ENCODE peak calls at places on chromosomes 11 and 22, in four cellular contexts. P, R, H and V are unnamed samples.

GRCh38 chr11:135033545-135033944 is 621.5 kb upstream of the B3GAT1 start:
- DNase-seq in P (no peak), R (no peak), H (no peak), V (no peak)

GRCh38 chr11:15275141-15275540 is 160.4 kb downstream of the INSC start:
- DNase-seq in P (no peak), R (no peak), H (no peak), V (no peak)

GRCh38 chr11:86816251-86816726 is 15.9 kb downstream of the PRSS23 start:
- DNase-seq in P (no peak), R (no peak), H (no peak), V (no peak)

GRCh38 chr11:124971810-124972209 is 17.8 kb downstream of the CCDC15 start:
- DNase-seq in P (no peak), R (no peak), H (no peak), V (no peak)

GRCh38 chr11:120985718-120986569 is 38.0 kb upstream of the TBCEL start:
- DNase-seq in P (peak), R (peak), H (no peak), V (peak)

GRCh38 chr22:49373289-49373666 is 454.4 kb downstream of the BRD1 start:
- DNase-seq in P (no peak), R (no peak), H (no peak), V (no peak)

GRCh38 chr11:69297926-69298777 is 4.2 kb downstream of the MYEOV start:
- DNase-seq in P (peak), R (peak), H (peak), V (peak)

GRCh38 chr11:61022311-61023085 is 51.0 kb downstream of the CD6 start:
- DNase-seq in P (no peak), R (no peak), H (no peak), V (no peak)

GRCh38 chr11:68325183-68325893 is 12.9 kb downstream of the LRP5 start:
- DNase-seq in P (no peak), R (no peak), H (no peak), V (no peak)

GRCh38 chr11:86912238-86912637 is 43.0 kb downstream of the FZD4 start:
- DNase-seq in P (no peak), R (no peak), H (no peak), V (no peak)

GRCh38 chr11:16091862-16092261 is 264.5 kb downstream of the SOX6 start:
- DNase-seq in P (no peak), R (no peak), H (no peak), V (no peak)

GRCh38 chr11:83371489-83371888 is 85.3 kb upstream of the CCDC90B start:
- DNase-seq in P (no peak), R (no peak), H (no peak), V (no peak)

GRCh38 chr11:60764879-60765278 is 8.2 kb downstream of the MS4A15 start:
- DNase-seq in P (no peak), R (no peak), H (peak), V (no peak)

GRCh38 chr11:25876456-25876965 is 455.4 kb upstream of the ANO3 start:
- DNase-seq in P (no peak), R (no peak), H (no peak), V (no peak)

GRCh38 chr11:89205378-89205777 is 27.7 kb downstream of the TYR start:
- DNase-seq in P (no peak), R (no peak), H (no peak), V (no peak)

GRCh38 chr11:43557553-43558031 is 122.9 kb upstream of the HSD17B12 start:
- DNase-seq in P (no peak), R (no peak), H (no peak), V (no peak)

GRCh38 chr11:122271747-122272146 is 155.7 kb upstream of the BLID start:
- DNase-seq in P (no peak), R (no peak), H (no peak), V (no peak)

GRCh38 chr11:70655816-70656215 is 257.5 kb downstream of the CTTN start:
- DNase-seq in P (no peak), R (no peak), H (no peak), V (no peak)

GRCh38 chr11:43697679-43698078 is 17.1 kb downstream of the HSD17B12 start:
- DNase-seq in P (no peak), R (no peak), H (no peak), V (no peak)

GRCh38 chr22:49358041-49358440 is 469.6 kb downstream of the BRD1 start:
- DNase-seq in P (no peak), R (no peak), H (no peak), V (no peak)

GRCh38 chr11:131638889-131639288 is 268.5 kb downstream of the NTM start:
- DNase-seq in P (no peak), R (no peak), H (no peak), V (no peak)

GRCh38 chr11:75189911-75190310 is 39.0 kb downstream of the SLCO2B1 start:
- DNase-seq in P (no peak), R (no peak), H (no peak), V (no peak)

GRCh38 chr22:19447388-19448075 is at the start of gene C22orf39:
- DNase-seq in P (peak), R (peak), H (peak), V (peak)

GRCh38 chr22:19440411-19441195 is 6.9 kb downstream of the C22orf39 start:
- DNase-seq in P (peak), R (no peak), H (no peak), V (no peak)

GRCh38 chr22:19442166-19442565 is 5.3 kb downstream of the C22orf39 start:
- DNase-seq in P (peak), R (no peak), H (no peak), V (no peak)

GRCh38 chr22:19446603-19447387 is 716 bp downstream of the C22orf39 start:
- DNase-seq in P (no peak), R (no peak), H (no peak), V (no peak)

GRCh38 chr22:19443544-19444211 is 3.8 kb downstream of the C22orf39 start:
- DNase-seq in P (no peak), R (no peak), H (no peak), V (no peak)
- TF ChIP-seq POLR2AphosphoS5 in P (peak), R (no peak), H (peak), V (no peak)

DNA sequence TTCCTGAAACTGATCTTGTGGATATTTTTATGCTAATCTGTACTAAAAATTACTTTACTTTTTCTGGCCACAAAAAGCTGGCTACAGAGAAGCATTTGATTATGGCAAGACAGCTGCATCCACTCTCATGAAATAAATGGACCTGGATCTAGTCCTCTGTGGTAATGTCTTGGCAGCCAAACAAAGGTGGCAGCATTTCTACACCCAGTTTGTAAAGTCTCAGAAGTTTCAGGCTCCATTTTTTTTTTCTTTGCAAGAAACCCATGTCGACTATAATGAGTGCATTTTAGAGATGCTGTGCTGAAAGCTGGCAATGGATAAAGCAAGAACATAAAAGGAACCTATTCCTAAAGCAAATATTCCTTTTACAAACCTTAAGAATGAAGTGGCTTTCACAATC is 33.5 kb downstream of the THAP12 start:
- DNase-seq in P (no peak), R (no peak), H (no peak), V (no peak)
- TF ChIP-seq SPI1 in P (no peak), R (no peak), H (no peak), V (no peak)

GRCh38 chr11:2888266-2888968 is 2.8 kb upstream of the CDKN1C start:
- DNase-seq in P (peak), R (peak), H (no peak), V (peak)
- TF ChIP-seq POLR2AphosphoS5 in P (no peak), R (no peak), H (no peak), V (no peak)

GRCh38 chr11:72421351-72421750 is 13.0 kb downstream of the CLPB start:
- DNase-seq in P (no peak), R (no peak), H (no peak), V (no peak)
- TF ChIP-seq SPI1 in P (no peak), R (no peak), H (no peak), V (no peak)

GRCh38 chr11:102449651-102450570 is 2.7 kb downstream of the TMEM123 start:
- DNase-seq in P (no peak), R (no peak), H (no peak), V (no peak)

GRCh38 chr11:102451041-102451692 is 1.4 kb downstream of the TMEM123 start:
- DNase-seq in P (no peak), R (no peak), H (no peak), V (no peak)

GRCh38 chr11:102453286-102453797 is 777 bp upstream of the TMEM123 start:
- DNase-seq in P (peak), R (no peak), H (no peak), V (no peak)

GRCh38 chr11:102452461-102453285 is at the start of gene TMEM123:
- DNase-seq in P (peak), R (peak), H (no peak), V (peak)

DNA sequence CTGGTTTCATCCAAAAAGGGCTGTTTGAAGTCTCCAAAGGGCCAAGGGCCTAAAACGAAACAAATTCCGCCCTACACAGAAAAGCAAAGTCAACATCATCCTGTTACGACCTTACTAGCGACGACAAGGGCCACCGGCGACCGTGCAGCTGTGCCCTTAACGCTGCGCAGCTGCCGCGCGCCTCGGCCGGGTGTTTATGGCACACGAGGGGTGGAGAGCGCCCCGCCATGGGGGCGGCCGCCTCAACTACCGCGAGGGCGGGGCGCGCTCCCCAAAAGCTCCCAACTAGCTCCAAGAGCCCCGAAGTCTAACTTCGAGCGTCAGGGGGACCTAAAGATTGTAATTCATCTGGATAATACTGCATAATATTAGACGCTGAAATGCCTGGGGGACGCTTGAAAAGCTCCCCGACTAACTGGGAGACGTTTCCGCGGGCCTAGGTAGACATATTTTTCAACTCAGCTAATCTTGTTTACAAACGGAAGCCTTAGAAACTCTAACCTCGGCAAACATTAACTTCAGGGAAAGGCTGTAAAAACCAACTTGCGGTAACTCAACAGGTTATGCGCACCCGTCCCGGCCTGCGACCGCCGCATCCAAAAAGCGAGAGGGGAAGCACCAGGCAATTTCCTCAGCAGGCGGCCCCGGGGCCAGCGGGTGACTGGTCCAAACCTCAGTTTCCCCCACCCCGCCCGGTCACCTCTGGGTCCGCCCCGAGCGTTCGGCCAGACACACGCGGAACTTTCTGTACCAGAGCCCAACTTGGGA is 688 bp downstream of the TMEM123 start:
- DNase-seq in P (peak), R (no peak), H (no peak), V (peak)
- TF ChIP-seq POLR2AphosphoS5 in P (no peak), R (peak), H (peak), V (peak)